ENCODE peak calls at places on chromosome 11, in ten cellular contexts. B is GM19239; T is activated CD4-positive, CD25-positive, alpha-beta regulatory T cell; Q is heart right ventricle; C is GM23248; I is fibroblast of lung; H is NCI-H2081; F is lung microvascular endothelial cell; A is breast epithelium; K is activated effector memory CD4-positive, alpha-beta T cell treated with Interleukin-2 at 50 U/mL for 16 hours. X is an unnamed sample.

GRCh38 chr11:72254299-72254993 is 10.5 kb upstream of the PHOX2A start:
- DNase-seq in H (no peak), I (no peak), K (no peak), F (no peak), B (no peak), A (no peak), Q (no peak), C (no peak), T (no peak), X (no peak)

GRCh38 chr11:113873241-113873626 is 2.1 kb downstream of the USP28 start:
- DNase-seq in Q (peak; percentile 66), C (no peak), B (no peak), T (no peak), A (no peak), F (no peak), I (peak; percentile 12), H (no peak), K (no peak), X (no peak)

GRCh38 chr11:113977701-113978100 is 2.8 kb downstream of the HTR3A start:
- DNase-seq in K (no peak), Q (no peak), H (no peak), I (no peak), F (no peak), A (no peak), C (no peak), B (no peak), T (no peak), X (no peak)

GRCh38 chr11:102410382-102410784 is 42.2 kb downstream of the TMEM123 start:
- DNase-seq in Q (no peak), K (no peak), A (no peak), I (peak; percentile 42), H (no peak), T (no peak), F (no peak), B (no peak), C (peak; percentile 42), X (no peak)

GRCh38 chr11:68741536-68741935 is 9.8 kb downstream of the TESMIN start:
- DNase-seq in T (no peak), Q (no peak), F (no peak), B (no peak), H (no peak), A (no peak), C (no peak), K (no peak), I (no peak), X (no peak)

GRCh38 chr11:87368876-87369480 is 331.2 kb downstream of the TMEM135 start:
- DNase-seq in B (no peak), I (no peak), H (peak; percentile 54), A (no peak), C (peak; percentile 16), K (no peak), F (peak; percentile 88), T (no peak), Q (peak; percentile 13), X (no peak)

GRCh38 chr11:110513521-110514450 is 84.0 kb downstream of the FDX1 start:
- DNase-seq in Q (no peak), H (no peak), B (no peak), F (no peak), A (no peak), K (no peak), I (peak; percentile 17), T (no peak), C (peak; percentile 36), X (no peak)

GRCh38 chr11:58567889-58568512 is 7.7 kb downstream of the LPXN start:
- DNase-seq in B (no peak), Q (peak; percentile 31), I (peak; percentile 58), F (peak; percentile 73), K (peak; percentile 64), T (peak; percentile 34), C (peak; percentile 74), H (peak; percentile 61), A (no peak), X (peak; percentile 79)

GRCh38 chr11:11998091-11998781 is 10.2 kb downstream of the DKK3 start:
- DNase-seq in K (no peak), A (no peak), F (peak; percentile 95), Q (no peak), T (no peak), C (peak; percentile 96), H (no peak), I (peak; percentile 88), B (no peak), X (peak; percentile 40)

GRCh38 chr11:123543796-123544195 is 110.6 kb downstream of the SCN3B start:
- DNase-seq in T (no peak), F (peak; percentile 45), K (no peak), C (peak; percentile 92), B (no peak), H (no peak), A (no peak), Q (no peak), I (peak; percentile 42), X (no peak)

GRCh38 chr11:2406878-2407410 is 6.4 kb downstream of the TSSC4 start:
- DNase-seq in A (no peak), I (no peak), T (no peak), Q (no peak), H (no peak), C (no peak), K (no peak), F (no peak), B (no peak), X (no peak)

GRCh38 chr11:123211981-123212380 is 16.9 kb upstream of the CLMP start:
- DNase-seq in Q (no peak), T (no peak), C (peak; percentile 83), F (no peak), B (no peak), H (no peak), I (no peak), A (no peak), K (no peak), X (no peak)

GRCh38 chr11:1852885-1853284 is at the start of gene LSP1:
- DNase-seq in T (peak; percentile 52), H (no peak), B (peak; percentile 93), K (peak; percentile 85), I (no peak), C (no peak), F (no peak), A (no peak), Q (no peak), X (peak; percentile 98)

GRCh38 chr11:64639885-64640284 is 48.9 kb downstream of the SLC22A12 start:
- DNase-seq in B (no peak), K (no peak), I (no peak), H (no peak), F (no peak), C (no peak), A (no peak), Q (no peak), T (no peak), X (no peak)

GRCh38 chr11:2213384-2213842 is 41.8 kb upstream of the TH start:
- DNase-seq in Q (peak; percentile 2), H (peak; percentile 13), I (no peak), C (no peak), T (no peak), F (no peak), B (no peak), K (no peak), A (peak; percentile 13), X (no peak)

GRCh38 chr11:110112457-110112856 is 19.3 kb downstream of the ZC3H12C start:
- DNase-seq in I (no peak), T (no peak), F (no peak), A (no peak), B (no peak), C (no peak), H (no peak), K (no peak), Q (no peak), X (no peak)

GRCh38 chr11:122178795-122179194 is 62.8 kb upstream of the BLID start:
- DNase-seq in C (peak; percentile 32), F (peak; percentile 40), A (no peak), B (no peak), Q (no peak), H (no peak), I (no peak), K (no peak), T (no peak), X (no peak)

GRCh38 chr11:22976146-22976545 is 115.9 kb upstream of the CCDC179 start:
- DNase-seq in Q (no peak), I (peak; percentile 92), F (peak; percentile 13), A (no peak), T (no peak), K (no peak), H (no peak), B (no peak), C (peak; percentile 57), X (no peak)

GRCh38 chr11:76269247-76269646 is 62.9 kb upstream of the WNT11 start:
- DNase-seq in H (no peak), C (peak; percentile 41), B (no peak), A (no peak), T (no peak), K (no peak), F (no peak), I (no peak), Q (no peak), X (no peak)

GRCh38 chr11:75022289-75022688 is 33.6 kb downstream of the NEU3 start:
- DNase-seq in A (no peak), Q (no peak), H (no peak), B (peak; percentile 31), C (no peak), F (no peak), K (no peak), I (no peak), T (no peak), X (no peak)

GRCh38 chr11:12418019-12418611 is 40.7 kb downstream of the PARVA start:
- DNase-seq in I (peak; percentile 62), C (peak; percentile 74), A (peak; percentile 78), T (no peak), K (no peak), H (no peak), B (no peak), F (no peak), Q (no peak), X (no peak)

GRCh38 chr11:72642815-72643511 is 31.3 kb downstream of the PDE2A start:
- DNase-seq in F (peak; percentile 60), B (peak; percentile 98), C (peak; percentile 68), K (peak; percentile 52), H (peak; percentile 50), T (peak; percentile 47), A (no peak), I (peak; percentile 33), Q (peak; percentile 38), X (peak; percentile 60)

GRCh38 chr11:66413167-66413566 is 7.7 kb upstream of the NPAS4 start:
- DNase-seq in C (no peak), B (no peak), Q (no peak), T (no peak), I (no peak), F (no peak), K (no peak), A (no peak), H (no peak), X (no peak)

X was measured in GM12865.